ENCODE peak calls at places on chromosomes 7 and 10, in seven cellular contexts. G is NCI-H524 treated with DMSO at 0.1 percent for 48 hours; X is NCI-H748 treated with DMSO at 0.1 percent for 48 hours; D is A172; E is Ammon's horn; F is stimulated activated CD4-positive, alpha-beta T cell treated with anti-CD3 and anti-CD28 coated beads, Interleukin-2, amount 100 ng/mL, for 24 hours; U is NCI-H2081. T is an unnamed sample.

GRCh38 chr10:65827344-65827743 is 1098.5 kb upstream of the LRRTM3 start:
- DNase-seq in G (no peak), X (no peak), D (no peak), F (no peak), U (no peak), E (no peak), T (no peak)

GRCh38 chr10:122861724-122862161 is 16.1 kb upstream of the CUZD1 start:
- DNase-seq in U (no peak), G (no peak), E (no peak), X (no peak), D (peak), F (no peak), T (no peak)

GRCh38 chr10:18793951-18794350 is 134.7 kb downstream of the ARL5B start:
- DNase-seq in E (no peak), U (no peak), F (no peak), X (no peak), G (no peak), D (peak), T (peak)

GRCh38 chr10:86205761-86206145 is 160.8 kb downstream of the GRID1 start:
- DNase-seq in U (no peak), G (no peak), E (no peak), F (no peak), D (no peak), X (no peak), T (no peak)

GRCh38 chr7:30682131-30683083 is at the start of gene CRHR2:
- DNase-seq in G (no peak), D (no peak), X (no peak), U (no peak), E (no peak), F (peak), T (no peak)

GRCh38 chr7:124388751-124389150 is 355.9 kb upstream of the TMEM229A start:
- DNase-seq in G (no peak), E (no peak), F (no peak), D (no peak), U (no peak), X (no peak), T (no peak)

GRCh38 chr10:93006435-93007039 is 54.1 kb upstream of the CYP26C1 start:
- DNase-seq in F (no peak), D (peak), U (no peak), G (no peak), E (peak), X (no peak), T (peak)

GRCh38 chr7:80018941-80019808 is 115.5 kb upstream of the GNAI1 start:
- DNase-seq in X (peak), G (peak), E (peak), F (peak), U (peak), D (peak), T (peak)

GRCh38 chr7:16708980-16709379 is 44.6 kb upstream of the TSPAN13 start:
- DNase-seq in U (no peak), F (no peak), D (peak), E (no peak), G (no peak), X (no peak), T (no peak)

GRCh38 chr7:107838816-107839584 is 36.0 kb upstream of the SLC26A3 start:
- DNase-seq in G (no peak), U (no peak), D (no peak), F (no peak), X (no peak), E (no peak), T (no peak)

GRCh38 chr7:81339946-81340345 is 421.1 kb upstream of the SEMA3C start:
- DNase-seq in E (no peak), G (no peak), D (no peak), F (no peak), X (no peak), U (no peak), T (no peak)

GRCh38 chr7:44147026-44147881 is 6.1 kb upstream of the MYL7 start:
- DNase-seq in X (no peak), G (peak), E (no peak), F (no peak), U (no peak), D (peak), T (no peak)

GRCh38 chr10:102352066-102352715 is 43.3 kb upstream of the NFKB2 start:
- DNase-seq in E (peak), F (peak), U (peak), G (no peak), X (peak), D (peak), T (peak)

T was measured in pons.